ENCODE peak calls at places on chromosomes 16 and 17, in ten cellular contexts. F is Daoy; B is activated T-cell treated with anti-CD3 and anti-CD28 coated beads, Interleukin-2, amount 50 U/mL, for 24 hours; A is ovary; H is HFFc6; P is RWPE1; W is stimulated activated CD8-positive, alpha-beta memory T cell treated with anti-CD3 and anti-CD28 coated beads, Interleukin-4, amount 100 ng/mL, for 24 hours; E is NCI-H524; K is stimulated activated naive CD8-positive, alpha-beta T cell treated with anti-CD3 and anti-CD28 coated beads, Interleukin-15, amount 100 ng/mL, for 72 hours; G is GM12865. L is an unnamed sample.

GRCh38 chr17:78174332-78174869 is 6.0 kb downstream of the SYNGR2 start:
- DNase-seq in K (no peak), E (no peak), B (peak), P (no peak), A (no peak), G (peak), H (no peak), F (no peak), W (no peak), L (peak)

GRCh38 chr17:17264430-17264829 is 16.6 kb downstream of the COPS3 start:
- DNase-seq in E (no peak), P (no peak), K (no peak), G (no peak), B (no peak), F (no peak), A (no peak), H (no peak), W (no peak), L (no peak)

GRCh38 chr17:64780096-64781012 is 118.2 kb upstream of the SMURF2 start:
- DNase-seq in P (peak), G (peak), B (peak), A (peak), E (no peak), F (peak), H (no peak), W (peak), K (peak), L (no peak)

GRCh38 chr16:53915452-53916160 is 211.7 kb downstream of the FTO start:
- DNase-seq in F (no peak), H (no peak), B (no peak), P (no peak), G (no peak), E (no peak), K (no peak), A (no peak), W (no peak), L (no peak)

GRCh38 chr17:76681222-76682137 is 29.3 kb downstream of the MXRA7 start:
- DNase-seq in H (peak), W (peak), B (peak), E (peak), F (peak), P (peak), G (peak), K (peak), A (peak), L (peak)

GRCh38 chr17:11643851-11644250 is 45.6 kb downstream of the DNAH9 start:
- DNase-seq in H (no peak), B (no peak), A (no peak), F (peak), G (no peak), P (no peak), W (no peak), E (no peak), K (no peak), L (no peak)

GRCh38 chr17:57388326-57388725 is 132.0 kb downstream of the MSI2 start:
- DNase-seq in B (no peak), W (no peak), H (no peak), A (no peak), E (peak), F (no peak), K (no peak), P (no peak), G (no peak), L (no peak)

GRCh38 chr16:31531096-31531495 is 3.4 kb downstream of the AHSP start:
- DNase-seq in K (no peak), A (no peak), G (no peak), W (no peak), P (no peak), B (no peak), E (no peak), H (no peak), F (no peak), L (no peak)

GRCh38 chr17:43020030-43020621 is 2.1 kb downstream of the VAT1 start:
- DNase-seq in W (no peak), B (no peak), H (no peak), G (no peak), K (no peak), E (no peak), F (no peak), P (no peak), A (no peak), L (peak)

GRCh38 chr17:74442670-74443515 is 11.0 kb downstream of the GPRC5C start:
- DNase-seq in F (peak), E (no peak), P (peak), W (no peak), H (no peak), B (no peak), A (peak), K (no peak), G (peak), L (peak)

GRCh38 chr17:33501185-33501584 is 208.1 kb upstream of the ASIC2 start:
- DNase-seq in A (no peak), E (no peak), H (no peak), K (no peak), B (no peak), P (no peak), W (no peak), G (no peak), F (no peak), L (no peak)

GRCh38 chr16:78096386-78096785 is 3.1 kb upstream of the WWOX start:
- DNase-seq in E (no peak), H (no peak), G (no peak), A (no peak), P (peak), W (no peak), F (no peak), K (no peak), B (no peak), L (no peak)

GRCh38 chr17:78882546-78883089 is 20.4 kb downstream of the CEP295NL start:
- DNase-seq in A (no peak), H (peak), W (no peak), P (no peak), B (no peak), E (no peak), K (no peak), G (no peak), F (peak), L (no peak)

GRCh38 chr17:65173284-65173793 is 36.2 kb downstream of the RGS9 start:
- DNase-seq in A (no peak), B (peak), K (peak), W (peak), H (peak), P (peak), E (no peak), G (peak), F (peak), L (no peak)

GRCh38 chr16:81175325-81175891 is 63.1 kb upstream of the BCO1 start:
- DNase-seq in W (no peak), E (no peak), B (no peak), K (no peak), H (peak), P (peak), G (no peak), A (no peak), F (peak), L (no peak)

GRCh38 chr16:87436225-87437172 is 44.4 kb downstream of the MAP1LC3B start:
- DNase-seq in F (peak), P (no peak), E (no peak), A (peak), H (peak), W (no peak), G (no peak), B (peak), K (peak), L (no peak)

GRCh38 chr17:81322271-81323082 is 27.4 kb upstream of the SLC38A10 start:
- DNase-seq in K (peak), E (no peak), B (peak), H (no peak), G (peak), W (no peak), P (no peak), F (peak), A (no peak), L (peak)

GRCh38 chr16:22971346-22971924 is 157.5 kb downstream of the HS3ST2 start:
- DNase-seq in A (no peak), G (no peak), K (no peak), P (no peak), F (no peak), B (no peak), E (no peak), H (no peak), W (no peak), L (no peak)

GRCh38 chr16:3285131-3285530 is 1.8 kb downstream of the ZNF263 start:
- DNase-seq in G (no peak), A (no peak), K (no peak), E (no peak), W (no peak), B (no peak), F (no peak), P (no peak), H (no peak), L (no peak)

GRCh38 chr17:75679706-75680201 is 12.6 kb downstream of the SAP30BP start:
- DNase-seq in F (peak), E (no peak), A (no peak), K (no peak), B (no peak), P (peak), W (no peak), G (no peak), H (peak), L (no peak)

GRCh38 chr17:79788455-79788854 is 8.4 kb downstream of the CBX8 start:
- DNase-seq in G (no peak), P (no peak), H (no peak), E (no peak), K (no peak), W (no peak), F (no peak), B (no peak), A (no peak), L (no peak)

GRCh38 chr16:71456801-71457200 is 5.2 kb downstream of the ZNF23 start:
- DNase-seq in H (no peak), W (no peak), G (no peak), P (no peak), K (no peak), E (no peak), F (no peak), B (no peak), A (no peak), L (no peak)

L was measured in MV-4-11.